ENCODE peak calls at places on chromosomes 4 and X, in six cellular contexts. One of them, this sample, is unnamed. For H3K36me3, the result is how much of the 10 kb centered on the place peaks cover.

GRCh38 chrX:40144576-40144975 is 46.8 kb upstream of the BCOR start:
- DNase-seq in pancreas: no peak
- DNase-seq in endothelial cell of umbilical vein: no peak
- DNase-seq in breast epithelium: no peak
- DNase-seq in SJSA1: no peak
- DNase-seq in CD4-positive, alpha-beta memory T cell: no peak
- DNase-seq in this sample: no peak

GRCh38 chr4:71126719-71127118 is 133.3 kb downstream of the DCK start:
- DNase-seq in pancreas: no peak
- DNase-seq in endothelial cell of umbilical vein: no peak
- DNase-seq in breast epithelium: no peak
- DNase-seq in SJSA1: no peak
- DNase-seq in CD4-positive, alpha-beta memory T cell: no peak
- DNase-seq in this sample: no peak

GRCh38 chr4:15729910-15730533 is 27.2 kb downstream of the BST1 start:
- DNase-seq in pancreas: no peak
- DNase-seq in endothelial cell of umbilical vein: peak
- DNase-seq in breast epithelium: no peak
- DNase-seq in SJSA1: no peak
- DNase-seq in CD4-positive, alpha-beta memory T cell: peak
- DNase-seq in this sample: no peak

GRCh38 chr4:1030559-1030958 is 19.1 kb downstream of the FGFRL1 start:
- DNase-seq in pancreas: no peak
- DNase-seq in endothelial cell of umbilical vein: no peak
- DNase-seq in breast epithelium: no peak
- DNase-seq in SJSA1: no peak
- DNase-seq in CD4-positive, alpha-beta memory T cell: no peak
- DNase-seq in this sample: no peak

GRCh38 chrX:19799319-19800182 is 87.8 kb downstream of the SH3KBP1 start:
- DNase-seq in pancreas: no peak
- DNase-seq in endothelial cell of umbilical vein: peak
- DNase-seq in breast epithelium: no peak
- DNase-seq in SJSA1: no peak
- DNase-seq in CD4-positive, alpha-beta memory T cell: peak
- DNase-seq in this sample: no peak

GRCh38 chrX:71378752-71379151 is 12.6 kb downstream of the TAF1 start:
- DNase-seq in pancreas: no peak
- DNase-seq in endothelial cell of umbilical vein: peak
- DNase-seq in breast epithelium: no peak
- DNase-seq in SJSA1: no peak
- DNase-seq in CD4-positive, alpha-beta memory T cell: no peak
- DNase-seq in this sample: no peak

GRCh38 chrX:129726307-129727111 is 12.3 kb upstream of the XPNPEP2 start:
- DNase-seq in pancreas: peak
- DNase-seq in endothelial cell of umbilical vein: peak
- DNase-seq in breast epithelium: peak
- DNase-seq in SJSA1: peak
- DNase-seq in CD4-positive, alpha-beta memory T cell: peak
- DNase-seq in this sample: peak

GRCh38 chrX:23478561-23478960 is 143.9 kb downstream of the PTCHD1 start:
- DNase-seq in pancreas: no peak
- DNase-seq in endothelial cell of umbilical vein: no peak
- DNase-seq in breast epithelium: no peak
- DNase-seq in SJSA1: no peak
- DNase-seq in CD4-positive, alpha-beta memory T cell: no peak
- DNase-seq in this sample: no peak

GRCh38 chr4:78293841-78294301 is 236.7 kb downstream of the FRAS1 start:
- DNase-seq in pancreas: no peak
- DNase-seq in endothelial cell of umbilical vein: no peak
- DNase-seq in breast epithelium: no peak
- DNase-seq in SJSA1: peak
- DNase-seq in CD4-positive, alpha-beta memory T cell: no peak
- DNase-seq in this sample: no peak

GRCh38 chrX:148333989-148334388 is 166.4 kb upstream of the AFF2 start:
- DNase-seq in pancreas: no peak
- DNase-seq in endothelial cell of umbilical vein: peak
- DNase-seq in breast epithelium: no peak
- DNase-seq in SJSA1: no peak
- DNase-seq in CD4-positive, alpha-beta memory T cell: peak
- DNase-seq in this sample: no peak

GRCh38 chr4:153326513-153326912 is 18.0 kb upstream of the MND1 start:
- DNase-seq in pancreas: no peak
- DNase-seq in endothelial cell of umbilical vein: peak
- DNase-seq in breast epithelium: no peak
- DNase-seq in SJSA1: no peak
- DNase-seq in CD4-positive, alpha-beta memory T cell: no peak
- DNase-seq in this sample: no peak

GRCh38 chr4:84924439-84924838 is 42.1 kb downstream of the WDFY3 start:
- DNase-seq in pancreas: no peak
- DNase-seq in endothelial cell of umbilical vein: no peak
- DNase-seq in breast epithelium: no peak
- DNase-seq in SJSA1: no peak
- DNase-seq in CD4-positive, alpha-beta memory T cell: no peak
- DNase-seq in this sample: no peak

GRCh38 chr4:186096681-186097080 is 7.8 kb upstream of the FAM149A start:
- DNase-seq in pancreas: no peak
- DNase-seq in endothelial cell of umbilical vein: no peak
- DNase-seq in breast epithelium: no peak
- DNase-seq in SJSA1: no peak
- DNase-seq in CD4-positive, alpha-beta memory T cell: no peak
- DNase-seq in this sample: no peak

GRCh38 chr4:143700420-143701352 is at the start of gene FREM3:
- DNase-seq in pancreas: peak
- DNase-seq in endothelial cell of umbilical vein: no peak
- DNase-seq in breast epithelium: no peak
- DNase-seq in SJSA1: no peak
- DNase-seq in CD4-positive, alpha-beta memory T cell: peak
- DNase-seq in this sample: no peak

GRCh38 chrX:40158036-40158706 is 60.4 kb upstream of the BCOR start:
- DNase-seq in pancreas: peak
- DNase-seq in endothelial cell of umbilical vein: no peak
- DNase-seq in breast epithelium: no peak
- DNase-seq in SJSA1: no peak
- DNase-seq in CD4-positive, alpha-beta memory T cell: peak
- DNase-seq in this sample: peak

GRCh38 chr4:77073106-77073858 is 2.5 kb downstream of the CCNI start:
- DNase-seq in pancreas: no peak
- DNase-seq in endothelial cell of umbilical vein: peak
- DNase-seq in breast epithelium: no peak
- DNase-seq in SJSA1: no peak
- DNase-seq in CD4-positive, alpha-beta memory T cell: no peak
- DNase-seq in this sample: no peak

GRCh38 chr4:72076562-72076961 is 44.8 kb downstream of the NPFFR2 start:
- DNase-seq in pancreas: no peak
- DNase-seq in endothelial cell of umbilical vein: no peak
- DNase-seq in breast epithelium: no peak
- DNase-seq in SJSA1: no peak
- DNase-seq in CD4-positive, alpha-beta memory T cell: no peak
- DNase-seq in this sample: no peak

GRCh38 chr4:30722092-30722915 is 2.1 kb downstream of the PCDH7 start:
- DNase-seq in pancreas: peak
- DNase-seq in endothelial cell of umbilical vein: peak
- DNase-seq in breast epithelium: no peak
- DNase-seq in SJSA1: no peak
- DNase-seq in CD4-positive, alpha-beta memory T cell: no peak
- DNase-seq in this sample: no peak

GRCh38 chr4:112058433-112058832 is 86.8 kb upstream of the FAM241A start:
- DNase-seq in pancreas: no peak
- DNase-seq in endothelial cell of umbilical vein: peak
- DNase-seq in breast epithelium: no peak
- DNase-seq in SJSA1: no peak
- DNase-seq in CD4-positive, alpha-beta memory T cell: no peak
- DNase-seq in this sample: no peak

GRCh38 chr4:156568041-156568440 is 403.6 kb downstream of the PDGFC start:
- DNase-seq in pancreas: no peak
- DNase-seq in endothelial cell of umbilical vein: no peak
- DNase-seq in breast epithelium: no peak
- DNase-seq in SJSA1: no peak
- DNase-seq in CD4-positive, alpha-beta memory T cell: no peak
- DNase-seq in this sample: no peak

GRCh38 chr4:10115271-10115656 is 1.3 kb downstream of the WDR1 start:
- DNase-seq in pancreas: no peak
- DNase-seq in endothelial cell of umbilical vein: peak
- DNase-seq in breast epithelium: no peak
- DNase-seq in SJSA1: no peak
- DNase-seq in CD4-positive, alpha-beta memory T cell: no peak
- DNase-seq in this sample: no peak

GRCh38 chrX:84188320-84188834 is 378 bp upstream of the RPS6KA6 start:
- DNase-seq in pancreas: peak
- DNase-seq in endothelial cell of umbilical vein: peak
- DNase-seq in breast epithelium: peak
- DNase-seq in SJSA1: peak
- DNase-seq in CD4-positive, alpha-beta memory T cell: no peak
- DNase-seq in this sample: peak

DNA sequence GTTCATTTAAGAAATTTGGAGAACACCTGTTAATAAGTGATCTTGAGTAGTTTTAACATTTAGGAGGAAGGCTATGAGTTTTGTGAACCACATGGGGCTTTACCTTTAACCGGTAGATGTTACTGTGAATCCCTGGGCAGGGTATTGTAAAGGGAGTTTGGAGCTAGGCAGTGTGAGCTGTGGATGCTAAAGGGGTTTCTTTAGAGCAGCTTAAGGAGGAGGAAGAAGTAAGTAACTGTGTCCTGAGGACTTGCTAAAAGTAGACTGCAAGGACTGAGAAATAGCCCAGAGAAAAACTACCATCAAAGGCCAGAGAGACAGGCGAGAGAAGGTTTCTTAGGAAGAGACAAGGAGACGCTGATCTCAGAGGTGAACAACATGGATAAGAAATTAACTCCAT is 5.6 kb downstream of the RHOH start:
- DNase-seq in pancreas: no peak
- DNase-seq in endothelial cell of umbilical vein: no peak
- DNase-seq in breast epithelium: no peak
- DNase-seq in SJSA1: no peak
- DNase-seq in CD4-positive, alpha-beta memory T cell: no peak
- DNase-seq in this sample: no peak
- H3K36me3 ChIP-seq in pancreas: under half
- H3K36me3 ChIP-seq in endothelial cell of umbilical vein: under half
- H3K36me3 ChIP-seq in breast epithelium: under half
- H3K36me3 ChIP-seq in SJSA1: under half
- H3K36me3 ChIP-seq in CD4-positive, alpha-beta memory T cell: under half
- H3K36me3 ChIP-seq in this sample: under half

DNA sequence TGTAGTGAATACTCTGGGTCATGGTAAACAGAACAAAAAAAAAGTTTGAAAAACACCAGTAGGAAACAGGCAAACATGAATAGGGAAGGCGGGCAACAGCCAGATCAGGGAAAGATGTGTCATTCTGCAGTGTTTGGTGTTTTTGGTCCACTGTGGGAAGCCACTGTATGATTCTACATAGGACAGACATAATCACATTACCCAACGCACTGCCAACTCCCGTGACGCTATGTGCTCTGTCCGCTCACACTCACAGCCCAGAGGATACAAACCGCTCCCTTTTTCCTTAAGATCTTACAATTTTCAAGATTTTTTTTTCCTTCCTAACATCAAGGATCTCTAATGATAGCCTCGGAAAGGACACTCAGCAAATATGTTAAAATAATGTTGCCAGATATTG is 59.3 kb downstream of the HADH start:
- DNase-seq in pancreas: no peak
- DNase-seq in endothelial cell of umbilical vein: no peak
- DNase-seq in breast epithelium: no peak
- DNase-seq in SJSA1: no peak
- DNase-seq in CD4-positive, alpha-beta memory T cell: no peak
- DNase-seq in this sample: no peak
- H3K27ac ChIP-seq in pancreas: no peak
- H3K27ac ChIP-seq in endothelial cell of umbilical vein: no peak
- H3K27ac ChIP-seq in breast epithelium: no peak
- H3K27ac ChIP-seq in SJSA1: no peak
- H3K27ac ChIP-seq in CD4-positive, alpha-beta memory T cell: peak
- H3K27ac ChIP-seq in this sample: no peak

GRCh38 chrX:22057667-22058066 is 25.5 kb downstream of the PHEX start:
- DNase-seq in pancreas: no peak
- DNase-seq in endothelial cell of umbilical vein: no peak
- DNase-seq in breast epithelium: no peak
- DNase-seq in SJSA1: no peak
- DNase-seq in CD4-positive, alpha-beta memory T cell: no peak
- DNase-seq in this sample: no peak

GRCh38 chrX:22063284-22063683 is 31.2 kb downstream of the PHEX start:
- DNase-seq in pancreas: no peak
- DNase-seq in endothelial cell of umbilical vein: no peak
- DNase-seq in breast epithelium: no peak
- DNase-seq in SJSA1: no peak
- DNase-seq in CD4-positive, alpha-beta memory T cell: no peak
- DNase-seq in this sample: no peak

GRCh38 chrX:22059800-22060199 is 27.7 kb downstream of the PHEX start:
- DNase-seq in pancreas: no peak
- DNase-seq in endothelial cell of umbilical vein: no peak
- DNase-seq in breast epithelium: no peak
- DNase-seq in SJSA1: no peak
- DNase-seq in CD4-positive, alpha-beta memory T cell: no peak
- DNase-seq in this sample: no peak

GRCh38 chrX:22060952-22061351 is 28.8 kb downstream of the PHEX start:
- DNase-seq in pancreas: no peak
- DNase-seq in endothelial cell of umbilical vein: no peak
- DNase-seq in breast epithelium: no peak
- DNase-seq in SJSA1: no peak
- DNase-seq in CD4-positive, alpha-beta memory T cell: no peak
- DNase-seq in this sample: no peak

DNA sequence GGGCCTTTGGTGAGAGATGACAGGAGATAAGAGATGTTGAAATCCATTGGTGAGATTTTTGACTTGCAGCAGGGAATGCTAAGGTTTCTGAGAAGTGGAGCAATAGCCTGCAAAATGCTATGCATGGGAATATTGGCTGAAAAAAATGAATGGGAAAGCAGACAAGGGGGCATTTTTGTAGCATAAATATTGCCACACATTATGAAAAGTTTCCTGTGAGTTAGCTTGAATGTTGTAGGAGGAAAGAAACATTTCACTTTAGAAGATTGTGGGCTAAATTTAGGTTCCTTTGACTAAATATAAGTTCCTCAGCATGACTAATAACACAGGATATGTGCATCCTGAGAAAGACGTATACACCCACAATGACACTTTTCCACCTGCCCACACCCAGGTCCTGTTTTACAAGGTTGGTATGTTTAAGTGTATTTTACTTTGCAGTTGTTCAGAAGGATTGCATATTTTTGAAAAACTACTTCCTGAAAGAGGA is 28.4 kb downstream of the PHEX start:
- DNase-seq in pancreas: no peak
- DNase-seq in endothelial cell of umbilical vein: peak
- DNase-seq in breast epithelium: no peak
- DNase-seq in SJSA1: no peak
- DNase-seq in CD4-positive, alpha-beta memory T cell: no peak
- DNase-seq in this sample: no peak
- H3K36me3 ChIP-seq in pancreas: under half
- H3K36me3 ChIP-seq in endothelial cell of umbilical vein: under half
- H3K36me3 ChIP-seq in breast epithelium: under half
- H3K36me3 ChIP-seq in SJSA1: under half
- H3K36me3 ChIP-seq in CD4-positive, alpha-beta memory T cell: under half
- H3K36me3 ChIP-seq in this sample: under half

DNA sequence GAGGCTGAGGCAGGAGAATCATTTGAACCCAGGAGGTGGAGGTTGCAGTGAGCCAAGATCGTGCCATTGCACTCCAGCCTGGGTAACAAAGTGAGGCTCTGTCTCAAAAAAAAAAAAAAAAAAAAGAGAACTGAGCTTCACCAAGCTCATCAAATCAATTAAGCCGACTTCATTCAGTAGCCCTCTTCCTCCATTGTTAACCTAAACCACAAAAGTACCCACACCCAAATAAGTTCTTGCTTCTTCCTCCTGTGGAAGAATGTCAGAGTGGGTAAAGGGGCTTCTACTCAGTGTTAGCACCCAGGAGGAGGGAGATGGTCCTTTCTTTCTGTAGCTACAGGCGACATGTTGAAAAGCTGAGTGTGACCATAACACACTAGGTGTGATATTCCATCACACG is 58.6 kb upstream of the CHRNA9 start:
- DNase-seq in pancreas: no peak
- DNase-seq in endothelial cell of umbilical vein: no peak
- DNase-seq in breast epithelium: no peak
- DNase-seq in SJSA1: no peak
- DNase-seq in CD4-positive, alpha-beta memory T cell: no peak
- DNase-seq in this sample: no peak
- H3K27ac ChIP-seq in pancreas: no peak
- H3K27ac ChIP-seq in endothelial cell of umbilical vein: no peak
- H3K27ac ChIP-seq in breast epithelium: no peak
- H3K27ac ChIP-seq in SJSA1: no peak
- H3K27ac ChIP-seq in CD4-positive, alpha-beta memory T cell: no peak
- H3K27ac ChIP-seq in this sample: no peak